ENCODE peak calls at places on chromosomes 1 and 21, in five cellular contexts. J is upper lobe of left lung, Z is K562, S is HepG2, D is GM12878. C is an unnamed sample. For H3K27me3, the result is how much of the 10 kb centered on the place peaks cover.

GRCh38 chr1:204044448-204044847 is 28.5 kb upstream of the SOX13 start:
- ATAC-seq in Z (no peak), J (no peak), D (no peak), S (no peak), C (no peak)

GRCh38 chr1:171984262-171984661 is 143.0 kb downstream of the DNM3 start:
- ATAC-seq in S (peak), D (no peak), Z (no peak), J (peak), C (no peak)

GRCh38 chr1:38291906-38292521 is 245.4 kb upstream of the POU3F1 start:
- ATAC-seq in Z (peak), J (peak), D (no peak), S (no peak), C (no peak)

GRCh38 chr1:35856964-35857363 is 26.0 kb upstream of the AGO1 start:
- ATAC-seq in S (no peak), D (no peak), Z (no peak), J (no peak), C (no peak)

GRCh38 chr1:231028676-231029075 is 11.4 kb downstream of the FAM89A start:
- ATAC-seq in Z (no peak), D (no peak), J (no peak), S (no peak), C (peak)

GRCh38 chr1:166083887-166084286 is 82.9 kb downstream of the FAM78B start:
- ATAC-seq in J (no peak), Z (no peak), D (peak), S (no peak), C (no peak)

GRCh38 chr21:43717967-43718871 is 710 bp upstream of the PDXK start:
- ATAC-seq in Z (peak), S (peak), D (no peak), J (peak), C (no peak)

GRCh38 chr1:52920791-52921291 is 699 bp downstream of the ECHDC2 start:
- ATAC-seq in S (peak), J (peak), D (peak), Z (no peak), C (peak)

GRCh38 chr1:178530520-178530919 is 17.6 kb downstream of the TEX35 start:
- ATAC-seq in S (no peak), D (no peak), J (no peak), Z (no peak), C (no peak)

GRCh38 chr1:113872219-113872934 is 865 bp upstream of the PTPN22 start:
- ATAC-seq in D (peak), S (no peak), J (peak), Z (peak), C (peak)

GRCh38 chr1:91011726-91012125 is 10.1 kb downstream of the ZNF644 start:
- ATAC-seq in Z (no peak), S (no peak), J (peak), D (no peak), C (no peak)

GRCh38 chr1:35931424-35932157 is 686 bp downstream of the AGO3 start:
- ATAC-seq in S (peak), D (peak), Z (peak), J (peak), C (peak)

GRCh38 chr1:16111771-16112557 is 38.5 kb upstream of the FAM131C start:
- ATAC-seq in J (peak), S (peak), Z (peak), D (no peak), C (peak)

GRCh38 chr1:216927111-216927510 is 203.9 kb upstream of the ESRRG start:
- ATAC-seq in Z (no peak), S (no peak), J (no peak), D (no peak), C (no peak)

GRCh38 chr1:3645247-3645646 is 4.7 kb downstream of the WRAP73 start:
- ATAC-seq in D (no peak), Z (no peak), S (no peak), J (no peak), C (no peak)

GRCh38 chr1:172359531-172359991 is 60.9 kb upstream of the C1orf105 start:
- ATAC-seq in Z (no peak), D (no peak), S (no peak), J (no peak), C (no peak)

GRCh38 chr1:59730302-59730701 is 84.4 kb upstream of the HOOK1 start:
- ATAC-seq in D (no peak), Z (peak), S (no peak), J (no peak), C (no peak)

DNA sequence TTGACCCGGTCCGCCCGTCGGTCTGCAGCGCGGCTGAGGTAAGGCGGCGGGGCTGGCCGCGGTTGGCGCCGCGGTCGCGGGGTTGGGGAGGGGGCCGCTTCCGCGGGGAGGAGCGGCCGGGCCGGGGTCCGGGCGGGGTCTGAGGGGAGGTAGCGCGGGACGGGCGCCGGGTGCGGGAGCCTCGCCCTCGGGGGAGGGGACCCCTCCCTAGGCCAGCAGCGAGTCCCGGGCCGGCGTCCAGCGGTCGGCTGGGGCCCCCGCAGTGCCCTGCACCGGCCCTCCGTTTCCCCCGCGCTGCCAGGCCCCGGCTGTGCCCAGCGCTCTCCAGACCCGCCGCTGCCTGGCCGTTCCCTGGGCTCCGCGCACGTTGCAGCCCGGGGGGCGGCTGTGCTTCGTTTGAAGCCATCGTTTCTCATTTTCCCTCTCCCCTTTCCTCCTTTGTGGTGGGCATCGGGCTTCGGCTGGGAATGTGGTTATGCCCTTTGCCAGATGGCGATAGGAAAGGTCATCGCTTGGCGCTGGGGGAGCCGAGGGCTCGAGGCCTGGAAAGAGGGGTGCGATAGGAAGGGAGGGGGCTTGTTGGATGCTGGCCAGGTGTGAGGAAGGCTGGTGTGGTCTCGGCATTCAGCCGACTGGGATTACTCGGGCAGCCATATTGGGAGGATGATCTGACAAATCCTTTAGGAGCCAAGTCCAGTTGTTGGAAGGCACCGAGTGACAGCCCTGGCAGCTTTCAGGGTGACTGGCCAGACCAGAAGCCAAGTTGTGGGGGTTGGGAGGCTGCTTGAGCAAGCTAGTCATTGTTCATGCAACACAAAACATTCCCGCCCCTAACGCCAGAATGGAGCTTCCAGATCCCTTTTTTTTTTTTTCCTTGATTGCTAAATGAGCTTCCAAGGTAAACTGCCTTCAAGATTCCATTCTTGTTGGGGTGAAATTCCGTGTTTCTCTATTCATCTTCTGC is 753 bp downstream of the KIF1B start:
- ATAC-seq in S (peak), Z (peak), D (peak), J (peak), C (peak)
- TF ChIP-seq EP300 in S (no peak), Z (no peak), D (no peak), J (no peak), C (no peak)

GRCh38 chr1:22203335-22203734 is 60.4 kb upstream of the WNT4 start:
- ATAC-seq in Z (peak), S (no peak), D (no peak), J (no peak), C (no peak)
- H3K27me3 ChIP-seq in Z (under half), S (under half), D (under half), J (under half), C (under half)

GRCh38 chr1:244970661-244971523 is 106.5 kb upstream of the HNRNPU start:
- ATAC-seq in J (peak), D (peak), Z (peak), S (peak), C (peak)

GRCh38 chr1:244971524-244972216 is 107.3 kb upstream of the HNRNPU start:
- ATAC-seq in Z (no peak), J (no peak), S (no peak), D (peak), C (no peak)

GRCh38 chr1:244968431-244968830 is 104.1 kb upstream of the HNRNPU start:
- ATAC-seq in J (no peak), S (no peak), D (no peak), Z (no peak), C (no peak)

GRCh38 chr1:244969355-244970235 is 105.3 kb upstream of the HNRNPU start:
- ATAC-seq in D (peak), J (peak), S (peak), Z (peak), C (peak)

GRCh38 chr1:244970236-244970652 is 105.9 kb upstream of the HNRNPU start:
- ATAC-seq in D (peak), Z (peak), J (peak), S (peak), C (peak)
- TF ChIP-seq EP300 in D (no peak), Z (no peak), J (no peak), S (no peak), C (no peak)

GRCh38 chr1:119290297-119290696 is 78.3 kb upstream of the HAO2 start:
- ATAC-seq in S (no peak), Z (no peak), D (no peak), J (no peak), C (no peak)

GRCh38 chr1:119279441-119280415 is 88.9 kb upstream of the HAO2 start:
- ATAC-seq in Z (no peak), D (no peak), S (peak), J (peak), C (no peak)

GRCh38 chr1:119286587-119287181 is 81.9 kb upstream of the HAO2 start:
- ATAC-seq in S (peak), J (no peak), Z (peak), D (peak), C (no peak)

GRCh38 chr1:119288751-119289150 is 79.8 kb upstream of the HAO2 start:
- ATAC-seq in D (no peak), Z (no peak), J (no peak), S (no peak), C (no peak)

DNA sequence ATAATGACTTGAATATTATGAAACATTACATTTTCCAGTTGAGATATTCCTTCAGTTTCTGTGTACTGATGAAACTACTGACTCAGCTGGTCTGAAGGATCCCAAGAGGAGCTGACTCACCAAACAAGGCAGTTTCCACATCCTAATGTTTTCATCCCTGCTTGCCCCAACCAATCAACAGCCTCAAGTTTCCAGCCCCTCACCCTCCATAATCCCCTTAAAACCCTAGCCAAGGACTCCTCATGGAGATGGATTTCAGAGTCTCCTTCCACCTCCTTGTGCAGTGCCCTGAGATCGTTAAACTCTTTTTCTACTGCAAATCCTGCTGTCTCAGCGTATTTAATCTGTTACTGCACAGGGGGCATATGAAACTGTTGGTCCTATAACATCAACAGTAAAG is 83.1 kb upstream of the HAO2 start:
- ATAC-seq in Z (no peak), D (no peak), S (no peak), J (peak), C (no peak)
- H3K27me3 ChIP-seq in Z (under half), D (under half), S (under half), J (under half), C (under half)

C was measured in gastroesophageal sphincter.